ENCODE peak calls at places on chromosomes 11 and 22, in nine cellular contexts. I is A549, B is esophagus squamous epithelium, V is kidney, M is neural progenitor cell, F is cardiac muscle cell, O is dorsolateral prefrontal cortex, C is BJ, E is psoas muscle. X is an unnamed sample.

GRCh38 chr22:25624486-25624885 is 60.0 kb downstream of the GRK3 start:
- DNase-seq in C (no peak), I (no peak), F (no peak), B (no peak), V (no peak), E (no peak), M (no peak), O (no peak), X (no peak)

GRCh38 chr22:19397729-19398094 is 33.8 kb downstream of the HIRA start:
- DNase-seq in C (no peak), F (no peak), V (peak; percentile 8), I (no peak), O (no peak), B (no peak), M (no peak), E (no peak), X (no peak)

GRCh38 chr22:36433318-36434231 is 45.8 kb upstream of the MYH9 start:
- DNase-seq in O (no peak), E (no peak), F (no peak), I (no peak), V (no peak), M (no peak), C (no peak), B (no peak), X (no peak)

GRCh38 chr22:25829237-25829636 is 87.2 kb downstream of the MYO18B start:
- DNase-seq in C (no peak), M (no peak), O (no peak), E (no peak), F (no peak), V (no peak), I (no peak), B (no peak), X (no peak)

GRCh38 chr22:40487663-40488249 is 117.4 kb downstream of the SGSM3 start:
- DNase-seq in E (no peak), V (no peak), I (peak; percentile 28), O (no peak), B (no peak), C (no peak), M (no peak), F (peak; percentile 54), X (no peak)

GRCh38 chr11:2549491-2549875 is 104.7 kb downstream of the KCNQ1 start:
- DNase-seq in O (no peak), C (no peak), F (no peak), B (no peak), I (no peak), V (peak; percentile 49), M (no peak), E (peak; percentile 46), X (no peak)

GRCh38 chr11:68471360-68472340 is 11.1 kb downstream of the PPP6R3 start:
- DNase-seq in O (no peak), V (peak; percentile 46), B (no peak), M (no peak), E (no peak), F (peak; percentile 95), C (no peak), I (no peak), X (no peak)

GRCh38 chr22:19723990-19724827 is 870 bp downstream of the GP1BB start:
- DNase-seq in F (peak; percentile 22), C (no peak), O (no peak), E (no peak), B (no peak), V (no peak), M (peak; percentile 93), I (no peak), X (no peak)

GRCh38 chr11:47469411-47470179 is 20.7 kb upstream of the RAPSN start:
- DNase-seq in V (peak; percentile 24), M (no peak), I (no peak), F (peak; percentile 63), C (no peak), E (no peak), B (no peak), O (no peak), X (no peak)

GRCh38 chr11:65111537-65112225 is at the start of gene TM7SF2:
- DNase-seq in E (peak; percentile 97), B (peak; percentile 76), F (peak; percentile 92), C (peak; percentile 49), O (peak; percentile 97), M (peak; percentile 99), V (peak; percentile 99), I (peak; percentile 97), X (peak; percentile 77)

GRCh38 chr11:65112551-65113360 is 1.1 kb downstream of the TM7SF2 start:
- DNase-seq in M (peak; percentile 75), I (peak; percentile 64), V (peak; percentile 86), F (no peak), O (no peak), C (no peak), E (peak; percentile 86), B (no peak), X (no peak)

GRCh38 chr11:65110354-65110861 is 1.3 kb upstream of the TM7SF2 start:
- DNase-seq in B (peak; percentile 61), F (peak; percentile 84), C (no peak), I (peak; percentile 86), M (peak; percentile 90), E (peak; percentile 91), O (peak; percentile 86), V (peak; percentile 93), X (no peak)

GRCh38 chr11:65112226-65112550 is 516 bp downstream of the TM7SF2 start:
- DNase-seq in B (no peak), E (no peak), O (no peak), I (no peak), V (no peak), C (no peak), F (no peak), M (peak; percentile 65), X (no peak)

DNA sequence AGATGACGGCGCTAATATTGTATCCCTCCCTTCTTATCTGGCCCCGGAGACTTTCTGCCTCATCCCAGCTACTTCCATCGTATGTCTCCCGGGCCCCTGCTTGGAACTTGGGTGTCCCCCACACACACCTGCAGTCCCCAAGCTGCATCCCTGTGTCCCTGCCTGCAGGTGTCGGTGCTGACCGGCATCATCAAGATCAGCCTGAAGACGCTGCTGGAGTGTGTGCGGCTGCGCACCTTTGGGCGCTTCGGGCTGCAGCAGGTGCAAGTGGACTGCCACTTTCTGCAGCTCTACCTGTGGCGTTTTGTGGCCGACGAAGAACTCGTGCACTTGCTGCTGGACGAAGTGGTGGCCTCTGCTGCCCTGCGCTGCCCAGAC is 524 bp upstream of the TM7SF2 start:
- DNase-seq in I (no peak), V (no peak), M (no peak), B (no peak), C (no peak), E (no peak), F (no peak), O (no peak), X (no peak)
- H3K4me3 ChIP-seq in I (no peak overlapping the region), V (no peak overlapping the region), M (peak overlapping the region; percentile 81), B (no peak overlapping the region), C (no peak overlapping the region), E (no peak overlapping the region), F (no peak overlapping the region), O (no peak overlapping the region), X (no peak overlapping the region)

GRCh38 chr11:8826901-8827560 is 84.0 kb upstream of the AKIP1 start:
- DNase-seq in M (no peak), V (no peak), E (no peak), B (no peak), F (peak; percentile 15), C (no peak), O (no peak), I (no peak), X (no peak)
- TF ChIP-seq CTCF in M (no peak), V (no peak), E (no peak), B (no peak), F (no peak), C (no peak), O (no peak), I (no peak), X (no peak)

GRCh38 chr11:117189191-117189940 is 9.8 kb upstream of the TAGLN start:
- DNase-seq in E (no peak), I (no peak), F (no peak), O (no peak), B (peak; percentile 19), M (no peak), C (no peak), V (peak; percentile 69), X (no peak)
- H3K4me3 ChIP-seq in E (no peak overlapping the region), I (no peak overlapping the region), F (no peak overlapping the region), O (no peak overlapping the region), B (no peak overlapping the region), M (no peak overlapping the region), C (no peak overlapping the region), V (no peak overlapping the region), X (no peak overlapping the region)

DNA sequence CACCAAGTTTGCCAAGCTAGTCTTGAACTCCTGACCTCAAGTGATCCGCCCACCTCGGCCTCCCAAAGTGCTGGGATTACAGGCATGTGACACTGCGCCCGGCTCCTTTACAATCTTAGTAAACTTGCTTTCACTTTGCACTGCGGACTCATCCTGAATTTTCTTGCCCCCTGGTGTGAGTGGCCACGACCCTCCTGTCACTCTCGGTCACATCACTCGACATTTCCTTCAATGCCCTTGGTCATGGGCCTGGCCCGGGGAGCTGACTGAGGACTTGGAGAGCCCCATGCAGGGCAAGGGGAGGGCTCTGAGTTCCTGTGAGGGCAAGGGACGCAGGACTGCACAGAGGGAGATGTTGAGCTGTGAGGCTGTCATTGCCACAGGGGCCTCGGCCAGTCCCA is 21.4 kb downstream of the A4GALT start:
- DNase-seq in O (no peak), I (no peak), M (no peak), C (no peak), V (peak; percentile 77), F (no peak), B (no peak), E (peak; percentile 49), X (no peak)
- TF ChIP-seq CTCF in O (no peak), I (no peak), M (no peak), C (no peak), V (no peak), F (no peak), B (no peak), E (no peak), X (no peak)

GRCh38 chr11:122642971-122643370 is 12.6 kb upstream of the UBASH3B start:
- DNase-seq in I (peak; percentile 57), V (no peak), M (no peak), F (no peak), C (no peak), B (no peak), E (no peak), O (no peak), X (no peak)
- H3K4me3 ChIP-seq in I (peak overlapping the region; percentile 24), V (no peak overlapping the region), M (no peak overlapping the region), F (no peak overlapping the region), C (no peak overlapping the region), B (no peak overlapping the region), E (no peak overlapping the region), O (no peak overlapping the region), X (no peak overlapping the region)

DNA sequence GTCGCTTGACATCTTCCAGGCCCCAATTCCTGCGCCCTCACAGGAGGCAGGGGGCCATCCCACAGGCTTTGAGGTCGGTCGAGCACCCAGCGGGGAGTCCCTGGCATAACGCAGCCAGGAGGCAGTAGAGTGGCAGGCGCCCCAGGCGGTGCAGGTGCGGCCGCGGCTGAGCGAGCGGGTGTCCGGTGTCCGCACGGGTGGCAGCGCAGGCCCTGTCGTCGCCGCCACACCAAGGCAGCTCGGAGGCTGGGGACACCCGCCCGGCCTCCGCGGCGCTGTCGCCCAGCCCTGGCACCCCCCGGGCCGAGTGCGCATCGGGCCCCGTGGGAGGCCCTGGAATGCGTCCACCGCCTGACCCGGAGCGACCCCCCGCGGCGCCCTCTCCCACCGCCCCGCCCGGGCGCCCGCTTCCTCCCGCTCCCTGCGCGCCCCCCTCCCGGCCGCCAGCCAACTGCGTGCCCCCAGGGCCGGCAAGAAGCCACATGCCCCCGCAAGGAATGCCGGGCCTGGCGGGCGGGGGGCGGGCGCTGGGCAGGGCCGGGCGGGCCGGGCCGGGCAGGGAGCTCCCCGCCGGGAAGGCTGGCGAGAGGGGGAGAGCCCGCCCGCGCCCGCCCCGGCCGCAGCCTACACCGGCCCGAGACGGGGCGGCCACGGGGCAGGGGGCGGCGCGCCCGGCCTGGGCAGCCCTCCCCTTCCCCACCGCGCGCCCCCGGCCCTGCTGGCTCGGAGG is 33.9 kb downstream of the PRDM11 start:
- DNase-seq in E (peak; percentile 86), O (no peak), V (peak; percentile 87), M (peak; percentile 81), F (peak; percentile 52), C (no peak), I (peak; percentile 76), B (no peak), X (no peak)
- TF ChIP-seq CTCF in E (peak; percentile 53), O (peak; percentile 37), V (peak; percentile 46), M (peak; percentile 33), F (peak; percentile 31), C (peak; percentile 56), I (peak; percentile 36), B (peak; percentile 39), X (peak; percentile 58)

X was measured in retinal pigment epithelial cell.